ENCODE peak calls at places on chromosome 15, in eight cellular contexts. H is stomach, N is endothelial cell of umbilical vein, S is heart left ventricle, R is ovary, Q is upper lobe of left lung, I is suprapubic skin, F is uterus. V is an unnamed sample. For H3K4me1, the result is how much of the 10 kb centered on the place peaks cover.

GRCh38 chr15:43517354-43518072 is at the start of gene MAP1A:
- DNase-seq in N (no peak), S (peak), Q (no peak), H (no peak), R (peak), F (peak), I (no peak), V (no peak)

GRCh38 chr15:101489633-101490407 is at the start of gene PCSK6:
- DNase-seq in F (no peak), R (peak), N (no peak), Q (no peak), H (peak), I (no peak), S (peak), V (peak)

GRCh38 chr15:70098461-70099166 is 897 bp upstream of the TLE3 start:
- DNase-seq in N (peak), H (peak), Q (peak), I (peak), R (no peak), F (peak), S (no peak), V (peak)

GRCh38 chr15:90103669-90104329 is 1.5 kb upstream of the IDH2 start:
- DNase-seq in I (no peak), H (peak), N (no peak), Q (no peak), S (peak), F (no peak), R (no peak), V (no peak)

GRCh38 chr15:51004103-51004536 is 90.6 kb downstream of the TNFAIP8L3 start:
- DNase-seq in N (no peak), S (no peak), R (no peak), I (no peak), F (no peak), H (no peak), Q (no peak), V (no peak)

GRCh38 chr15:85750319-85750806 is 44.4 kb downstream of the KLHL25 start:
- DNase-seq in F (peak), N (no peak), R (peak), I (no peak), Q (peak), H (peak), S (peak), V (peak)

GRCh38 chr15:29143909-29144308 is 125.7 kb downstream of the NSMCE3 start:
- DNase-seq in F (no peak), N (no peak), R (no peak), S (no peak), I (no peak), Q (no peak), H (no peak), V (no peak)

GRCh38 chr15:100918690-100919480 is at the start of gene LRRK1:
- DNase-seq in R (peak), Q (peak), H (no peak), N (peak), S (peak), F (no peak), I (no peak), V (peak)

GRCh38 chr15:33309602-33310276 is 1.0 kb upstream of the RYR3 start:
- DNase-seq in I (no peak), H (no peak), F (peak), Q (no peak), R (no peak), N (no peak), S (peak), V (no peak)

GRCh38 chr15:22226034-22226790 is 145.9 kb downstream of the OR4M2 start:
- DNase-seq in N (no peak), Q (peak), F (no peak), H (no peak), I (no peak), R (no peak), S (no peak), V (no peak)

GRCh38 chr15:73142802-73143762 is 90.8 kb downstream of the NEO1 start:
- DNase-seq in Q (no peak), F (no peak), S (no peak), R (no peak), I (no peak), N (no peak), H (no peak), V (no peak)

GRCh38 chr15:84151205-84151931 is 84.2 kb upstream of the GOLGA6L4 start:
- DNase-seq in Q (no peak), S (no peak), I (peak), R (peak), F (no peak), N (no peak), H (no peak), V (no peak)

GRCh38 chr15:26070095-26070532 is 207.0 kb upstream of the ATP10A start:
- DNase-seq in S (no peak), N (no peak), Q (no peak), I (no peak), R (no peak), F (no peak), H (no peak), V (no peak)

GRCh38 chr15:32098033-32098432 is 67.7 kb downstream of the CHRNA7 start:
- DNase-seq in I (no peak), N (no peak), Q (no peak), H (no peak), R (no peak), S (no peak), F (no peak), V (no peak)

GRCh38 chr15:75693501-75694240 is 19.0 kb downstream of the CSPG4 start:
- DNase-seq in F (no peak), R (peak), Q (no peak), S (no peak), N (peak), H (no peak), I (no peak), V (no peak)

GRCh38 chr15:45087513-45087912 is 26.5 kb downstream of the DUOX2 start:
- DNase-seq in S (no peak), I (no peak), F (no peak), H (no peak), Q (no peak), R (no peak), N (no peak), V (no peak)

GRCh38 chr15:25089577-25089976 is 134.8 kb downstream of the SNRPN start:
- DNase-seq in H (no peak), F (no peak), N (no peak), Q (no peak), R (no peak), S (no peak), I (peak), V (no peak)

GRCh38 chr15:66765478-66766281 is 63.6 kb downstream of the SMAD6 start:
- DNase-seq in F (no peak), R (no peak), H (peak), S (peak), Q (peak), N (peak), I (no peak), V (no peak)

GRCh38 chr15:76187151-76187550 is 124.1 kb downstream of the ETFA start:
- DNase-seq in R (no peak), H (no peak), Q (no peak), I (no peak), N (no peak), S (no peak), F (no peak), V (no peak)

GRCh38 chr15:100056411-100057072 is 285.2 kb downstream of the ADAMTS17 start:
- DNase-seq in Q (no peak), N (no peak), H (no peak), F (no peak), R (no peak), I (no peak), S (no peak), V (no peak)

GRCh38 chr15:71708741-71709140 is 101.6 kb upstream of the NR2E3 start:
- DNase-seq in H (no peak), N (no peak), R (no peak), I (no peak), S (peak), Q (no peak), F (no peak), V (no peak)

GRCh38 chr15:101024111-101024695 is 105.0 kb downstream of the LRRK1 start:
- DNase-seq in H (peak), I (peak), S (peak), Q (no peak), R (peak), N (no peak), F (peak), V (no peak)

GRCh38 chr15:43824302-43825246 is at the start of gene MFAP1:
- DNase-seq in F (peak), Q (peak), S (peak), R (peak), N (peak), H (peak), I (peak), V (peak)

GRCh38 chr15:90419738-90420487 is 31.9 kb downstream of the IQGAP1 start:
- DNase-seq in H (no peak), F (peak), S (no peak), I (no peak), Q (no peak), R (no peak), N (peak), V (no peak)

GRCh38 chr15:78195735-78196201 is 38.6 kb downstream of the ACSBG1 start:
- DNase-seq in Q (peak), R (no peak), H (peak), N (peak), S (no peak), F (no peak), I (peak), V (peak)

GRCh38 chr15:65862682-65863081 is 6.6 kb upstream of the RAB11A start:
- DNase-seq in R (no peak), H (peak), F (no peak), S (no peak), N (peak), I (no peak), Q (peak), V (no peak)

GRCh38 chr15:36961956-36962355 is 138.4 kb downstream of the MEIS2 start:
- DNase-seq in R (no peak), F (no peak), H (no peak), N (no peak), Q (no peak), I (no peak), S (no peak), V (no peak)

GRCh38 chr15:66658855-66659254 is 43.2 kb upstream of the SMAD6 start:
- DNase-seq in H (no peak), S (no peak), N (no peak), R (no peak), F (no peak), Q (no peak), I (no peak), V (no peak)

GRCh38 chr15:48418343-48418742 is 87.1 kb downstream of the DUT start:
- DNase-seq in H (no peak), R (no peak), S (no peak), F (no peak), Q (no peak), I (no peak), N (no peak), V (no peak)

GRCh38 chr15:76193934-76194333 is 117.3 kb downstream of the ETFA start:
- DNase-seq in I (no peak), S (no peak), N (no peak), F (no peak), R (no peak), Q (no peak), H (no peak), V (no peak)

GRCh38 chr15:29043731-29044485 is 158.1 kb downstream of the APBA2 start:
- DNase-seq in H (no peak), R (no peak), S (no peak), Q (no peak), I (peak), N (no peak), F (no peak), V (no peak)

GRCh38 chr15:51315726-51316125 is 22.7 kb downstream of the CYP19A1 start:
- DNase-seq in Q (no peak), S (no peak), N (no peak), F (no peak), H (no peak), I (no peak), R (no peak), V (no peak)

GRCh38 chr15:93018574-93018973 is 70.4 kb downstream of the RGMA start:
- DNase-seq in R (no peak), F (no peak), I (no peak), S (no peak), Q (no peak), N (no peak), H (no peak), V (no peak)

GRCh38 chr15:45230246-45230965 is 21.6 kb upstream of the SLC28A2 start:
- DNase-seq in R (no peak), N (no peak), S (no peak), Q (no peak), I (no peak), F (no peak), H (no peak), V (no peak)

GRCh38 chr15:52733696-52734255 is 54.6 kb upstream of the ATOSA start:
- DNase-seq in Q (no peak), N (no peak), R (no peak), F (no peak), I (no peak), H (no peak), S (no peak), V (no peak)

GRCh38 chr15:78565951-78566774 is 843 bp downstream of the CHRNA5 start:
- DNase-seq in R (no peak), N (peak), Q (no peak), H (no peak), I (no peak), F (no peak), S (no peak), V (no peak)

GRCh38 chr15:38625886-38626285 is 61.3 kb upstream of the RASGRP1 start:
- DNase-seq in F (no peak), Q (no peak), N (no peak), S (no peak), I (no peak), R (no peak), H (no peak), V (no peak)

GRCh38 chr15:64703632-64703959 is 71.8 kb downstream of the RBPMS2 start:
- DNase-seq in R (no peak), Q (no peak), H (no peak), S (no peak), N (no peak), F (no peak), I (no peak), V (no peak)

GRCh38 chr15:64699767-64700388 is 75.5 kb downstream of the RBPMS2 start:
- DNase-seq in Q (peak), S (peak), H (peak), N (peak), R (no peak), I (no peak), F (peak), V (no peak)

GRCh38 chr15:64702816-64703631 is 72.4 kb downstream of the RBPMS2 start:
- DNase-seq in N (peak), R (peak), H (peak), Q (peak), S (peak), F (peak), I (peak), V (peak)

GRCh38 chr15:64701051-64701450 is 74.3 kb downstream of the RBPMS2 start:
- DNase-seq in R (no peak), I (no peak), N (no peak), H (no peak), F (no peak), S (no peak), Q (no peak), V (no peak)

GRCh38 chr15:64701482-64701881 is 73.9 kb downstream of the RBPMS2 start:
- DNase-seq in H (no peak), I (no peak), N (no peak), Q (no peak), S (no peak), F (no peak), R (no peak), V (no peak)
- H3K4me1 ChIP-seq in H (half or more), I (half or more), N (under half), Q (half or more), S (half or more), F (under half), R (under half), V (half or more)

DNA sequence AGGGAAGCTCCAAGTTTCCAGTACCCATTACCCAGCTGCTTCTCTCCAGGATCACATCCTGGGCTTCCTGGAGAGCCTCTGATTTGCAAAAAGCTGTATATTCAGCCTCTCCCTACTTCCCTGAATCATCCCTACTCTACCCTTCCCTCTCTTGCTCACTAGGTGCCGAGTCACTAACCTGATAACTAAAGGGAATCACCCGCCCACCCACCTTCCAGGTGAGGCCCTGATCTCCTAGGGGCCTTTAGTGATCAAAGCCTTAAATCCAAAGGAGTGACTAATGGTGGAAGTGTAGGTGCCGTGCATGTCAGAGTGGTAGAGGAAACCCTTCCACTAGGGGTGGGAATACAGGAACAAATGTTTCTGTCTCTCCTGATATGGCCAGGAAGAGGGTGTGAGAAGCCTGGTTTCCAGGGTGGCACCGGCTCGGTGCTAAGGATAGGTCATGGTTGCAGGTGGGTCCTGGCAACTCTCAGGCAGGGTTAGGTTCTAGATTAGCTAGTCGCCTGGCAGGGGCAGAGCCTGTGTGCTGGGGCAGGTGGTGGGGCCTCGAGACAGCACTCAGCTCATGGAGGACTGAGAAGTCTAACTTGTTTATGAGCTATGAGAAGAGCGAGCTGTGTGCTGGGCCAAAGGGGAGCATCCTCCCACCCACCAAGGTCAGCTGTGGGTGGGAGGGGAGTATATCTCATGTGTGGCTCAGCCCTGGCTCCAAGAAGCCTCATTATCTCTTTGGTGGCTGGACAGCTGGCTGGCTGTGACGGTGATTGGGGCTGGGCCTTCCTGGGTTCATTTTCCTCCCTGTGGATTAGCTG is 10.1 kb downstream of the SEMA7A start:
- DNase-seq in Q (no peak), F (no peak), I (no peak), S (no peak), H (no peak), N (no peak), R (peak), V (no peak)
- TF ChIP-seq POLR2A in Q (no peak), F (no peak), I (no peak), S (no peak), H (no peak), N (no peak), R (no peak), V (no peak)

DNA sequence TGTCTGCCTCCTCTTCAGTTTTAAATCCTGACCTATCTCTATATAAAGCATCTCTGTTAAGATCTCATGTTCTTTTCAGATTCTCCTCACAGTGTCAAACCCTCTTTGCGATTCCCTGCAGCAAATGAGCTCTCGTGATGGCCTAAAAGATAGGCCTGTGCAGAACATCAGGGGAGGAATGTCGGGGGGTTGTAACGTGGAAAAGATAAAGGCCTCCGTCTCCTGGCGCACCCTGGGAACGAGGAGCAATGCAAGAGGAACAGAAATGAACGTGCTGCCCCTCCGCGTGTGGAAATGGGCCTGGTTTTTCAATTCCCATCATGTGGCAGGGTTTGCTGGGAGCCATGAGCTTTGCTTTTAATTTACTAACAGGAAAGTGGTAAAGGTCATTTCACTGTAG is 285.0 kb upstream of the TPM1 start:
- DNase-seq in N (no peak), Q (no peak), I (no peak), R (no peak), H (no peak), F (no peak), S (no peak), V (no peak)
- H3K4me1 ChIP-seq in N (under half), Q (under half), I (under half), R (under half), H (under half), F (under half), S (under half), V (under half)

DNA sequence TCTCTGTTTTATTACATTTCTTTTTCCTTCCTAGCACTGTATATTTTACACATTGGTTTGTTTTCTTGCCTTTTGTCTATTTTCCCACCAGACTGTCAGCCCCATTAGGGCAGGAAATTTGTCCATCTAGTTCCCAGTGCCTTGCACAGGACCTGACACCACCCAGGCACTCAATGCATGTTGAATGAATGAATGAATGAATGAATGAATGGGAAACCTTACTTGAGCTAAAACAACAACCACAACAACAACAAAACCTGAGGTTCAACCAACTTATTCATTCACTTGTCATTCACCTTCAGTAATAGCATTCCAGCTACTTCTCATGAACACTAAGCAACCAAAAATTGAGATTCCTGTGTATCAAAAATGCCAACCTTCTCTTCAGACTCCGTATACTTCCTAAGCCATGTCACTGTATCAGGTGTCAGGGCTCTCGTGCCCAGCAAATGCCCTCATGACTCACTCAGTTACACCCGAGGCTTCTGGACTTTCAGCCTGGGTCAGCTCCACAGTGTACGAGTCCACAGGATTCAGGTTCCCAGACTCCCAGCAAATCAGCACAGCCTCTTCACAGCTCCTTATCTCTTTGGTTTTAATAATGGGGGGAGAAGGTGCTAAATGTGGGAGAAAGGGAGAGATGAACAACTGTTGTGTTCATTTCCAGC is 37.3 kb downstream of the FSD2 start:
- DNase-seq in I (no peak), N (no peak), H (no peak), S (no peak), Q (no peak), R (no peak), F (no peak), V (peak)
- TF ChIP-seq POLR2A in I (no peak), N (no peak), H (no peak), S (no peak), Q (no peak), R (no peak), F (no peak), V (no peak)

DNA sequence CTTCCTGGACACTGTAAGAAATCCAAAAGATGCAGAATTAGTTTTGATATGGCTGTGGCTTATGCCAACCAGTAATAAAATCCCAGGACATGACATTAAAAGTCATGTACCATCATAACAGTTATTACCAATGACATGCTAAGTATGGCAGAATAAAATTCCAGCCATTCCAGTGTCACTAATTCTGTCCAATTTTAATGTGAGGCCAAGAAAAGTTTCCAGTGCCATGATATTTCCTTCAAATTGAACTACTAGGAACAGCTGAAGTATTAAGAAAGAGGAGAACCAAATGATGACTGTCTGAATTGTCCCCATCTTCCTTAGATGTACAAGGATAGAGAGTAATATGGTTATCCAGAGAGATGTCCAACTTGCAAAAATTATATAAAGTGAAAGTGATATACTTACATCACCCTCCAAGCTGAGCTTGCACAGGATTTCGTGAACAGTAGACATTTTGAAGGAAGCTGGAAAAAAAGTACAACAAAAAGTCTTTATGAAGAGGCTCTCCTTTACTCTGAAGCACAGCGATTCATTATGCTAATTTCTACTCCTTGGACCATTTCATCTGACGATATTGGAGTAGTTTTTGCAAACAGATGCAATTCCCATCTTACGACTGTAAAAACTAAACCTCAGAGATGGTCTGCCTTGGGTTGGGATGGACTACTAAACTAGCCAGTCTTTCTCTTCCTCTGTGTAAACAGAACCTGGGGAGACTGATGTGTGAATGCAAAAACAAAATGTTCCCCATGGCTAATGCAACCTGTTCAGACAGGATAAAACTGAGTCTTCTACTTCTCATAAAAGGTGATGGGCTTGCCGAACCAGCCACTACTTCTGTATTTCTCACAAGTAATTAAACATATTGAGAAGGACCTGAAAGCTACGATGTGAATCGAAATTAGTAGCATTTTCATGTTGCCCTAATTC is 11.9 kb downstream of the ANXA2 start:
- DNase-seq in S (no peak), R (no peak), N (no peak), F (no peak), I (no peak), Q (no peak), H (no peak), V (no peak)
- H3K4me1 ChIP-seq in S (under half), R (under half), N (half or more), F (under half), I (half or more), Q (under half), H (under half), V (under half)